ENCODE peak calls at places on chromosomes 3 and 15, in four cellular contexts. D is HepG2, E is K562, A is tibial nerve. Y is an unnamed sample.
A peak's percentile ranks its signal among the peaks of the same experiment; 100 is the strongest.

GRCh38 chr3:148077318-148077923 is 620.3 kb upstream of the AGTR1 start:
- DNase-seq in D (peak; percentile 6), E (peak; percentile 6), A (no peak), Y (no peak)

GRCh38 chr3:12663311-12663935 is 494 bp downstream of the RAF1 start:
- DNase-seq in E (peak; percentile 82), D (no peak), A (no peak), Y (peak; percentile 48)

GRCh38 chr15:47587938-47588817 is 129.1 kb upstream of the SEMA6D start:
- DNase-seq in D (no peak), E (no peak), A (no peak), Y (no peak)

GRCh38 chr15:50979041-50979440 is 70.6 kb downstream of the AP4E1 start:
- DNase-seq in D (no peak), E (no peak), A (no peak), Y (no peak)

GRCh38 chr3:142888484-142889262 is at the start of gene PCOLCE2:
- DNase-seq in E (peak; percentile 39), D (no peak), A (no peak), Y (peak; percentile 8)

GRCh38 chr15:100661161-100661560 is 58.8 kb downstream of the ASB7 start:
- DNase-seq in E (no peak), A (no peak), D (no peak), Y (no peak)

GRCh38 chr3:7646851-7647250 is 785.9 kb downstream of the GRM7 start:
- DNase-seq in E (no peak), A (no peak), D (no peak), Y (no peak)

GRCh38 chr15:60585743-60586708 is 107.1 kb upstream of the ICE2 start:
- DNase-seq in E (peak; percentile 73), A (peak; percentile 22), D (peak; percentile 68), Y (peak; percentile 64)

GRCh38 chr15:55588070-55588817 is at the start of gene PYGO1:
- DNase-seq in E (peak; percentile 29), A (peak; percentile 18), D (peak; percentile 5), Y (peak; percentile 19)

GRCh38 chr15:56045068-56045748 is 51.8 kb upstream of the NEDD4 start:
- DNase-seq in E (no peak), D (no peak), A (no peak), Y (no peak)

GRCh38 chr3:173893066-173893465 is 495.5 kb downstream of the NLGN1 start:
- DNase-seq in A (no peak), E (no peak), D (no peak), Y (no peak)

GRCh38 chr15:43251863-43252241 is 14.9 kb downstream of the TGM5 start:
- DNase-seq in D (no peak), E (no peak), A (no peak), Y (no peak)

GRCh38 chr3:134267996-134268395 is 17.3 kb upstream of the RYK start:
- DNase-seq in A (no peak), D (no peak), E (no peak), Y (no peak)

GRCh38 chr3:80643421-80643820 is 875.6 kb upstream of the ROBO1 start:
- DNase-seq in A (no peak), E (no peak), D (no peak), Y (no peak)

GRCh38 chr3:48294611-48295263 is 38.7 kb downstream of the SPINK8 start:
- DNase-seq in E (no peak), D (no peak), A (no peak), Y (no peak)

DNA sequence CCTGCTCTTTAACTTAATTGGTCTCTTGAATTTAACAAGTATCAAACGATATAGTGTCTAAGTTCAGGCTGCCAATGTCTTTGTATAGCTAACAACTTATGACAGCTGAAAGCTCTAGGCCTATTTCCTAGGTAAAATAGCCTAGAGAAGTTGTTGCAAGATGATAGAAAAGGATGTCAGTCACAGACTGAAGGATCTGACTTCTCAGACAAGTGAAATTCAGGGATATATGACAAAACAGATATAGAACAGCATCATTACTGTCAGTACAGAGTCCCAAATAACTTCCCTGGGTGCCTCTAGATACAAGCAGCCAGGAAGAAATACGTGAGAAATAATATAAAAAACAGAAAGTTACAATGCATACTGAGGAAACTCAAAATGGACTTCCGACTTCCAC is 26.7 kb downstream of the C3orf70 start:
- DNase-seq in D (no peak), A (no peak), E (no peak), Y (no peak)
- TF ChIP-seq EP300 in D (no peak), A (no peak), E (no peak), Y (no peak)

DNA sequence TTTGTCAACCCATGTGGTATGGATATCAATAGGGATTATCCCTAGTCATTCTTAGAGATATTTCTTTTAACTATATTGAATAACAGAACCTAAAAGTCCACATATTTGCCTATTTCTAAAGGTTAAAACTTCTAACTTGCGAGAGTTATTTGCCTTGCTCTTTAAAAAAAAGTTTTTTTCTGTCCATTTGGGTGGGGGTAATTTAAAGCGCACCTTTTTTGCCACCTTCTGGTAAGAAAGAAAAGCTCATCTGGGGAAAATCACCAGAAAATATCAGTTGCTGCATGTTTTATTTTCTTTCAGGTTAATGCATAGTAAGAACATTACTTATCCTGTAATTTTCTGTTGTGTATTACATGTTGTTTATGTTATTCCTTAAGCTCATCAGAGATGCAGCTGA is 242.0 kb upstream of the GOLGA6L4 start:
- DNase-seq in A (no peak), E (no peak), D (no peak), Y (no peak)
- H3K9me3 ChIP-seq in A (no peaks in the 10 kb centered on the region), E (no peaks in the 10 kb centered on the region), D (no peaks in the 10 kb centered on the region), Y (no peaks in the 10 kb centered on the region)

GRCh38 chr15:96889734-96890480 is 559.4 kb downstream of the NR2F2 start:
- DNase-seq in E (no peak), A (no peak), D (no peak), Y (no peak)
- H3K4me3 ChIP-seq in E (no peak overlapping the region), A (peak overlapping the region; percentile 31), D (peak overlapping the region; percentile 34), Y (peak overlapping the region; percentile 21)

DNA sequence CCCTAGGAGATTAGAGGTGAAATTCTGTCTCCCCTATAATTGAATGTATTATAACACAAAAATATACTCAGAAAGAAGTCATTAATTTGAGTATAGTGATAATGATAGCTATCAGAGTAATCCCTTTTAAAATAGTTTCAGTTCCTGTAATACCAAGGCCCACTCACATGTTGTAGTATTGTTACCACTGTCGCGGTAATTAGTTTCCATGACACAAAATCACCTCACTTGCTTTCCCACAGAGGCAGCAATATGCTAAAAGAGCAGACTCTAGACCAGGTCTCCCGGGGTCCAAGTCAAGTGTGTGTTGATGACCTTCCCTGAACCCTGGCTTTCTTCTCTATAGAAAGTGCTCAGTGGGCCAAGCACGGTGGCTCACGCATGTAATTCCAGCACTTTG is 39.5 kb upstream of the NSMCE3 start:
- DNase-seq in E (no peak), D (no peak), A (no peak), Y (no peak)
- TF ChIP-seq EP300 in E (no peak), D (no peak), A (no peak), Y (no peak)

DNA sequence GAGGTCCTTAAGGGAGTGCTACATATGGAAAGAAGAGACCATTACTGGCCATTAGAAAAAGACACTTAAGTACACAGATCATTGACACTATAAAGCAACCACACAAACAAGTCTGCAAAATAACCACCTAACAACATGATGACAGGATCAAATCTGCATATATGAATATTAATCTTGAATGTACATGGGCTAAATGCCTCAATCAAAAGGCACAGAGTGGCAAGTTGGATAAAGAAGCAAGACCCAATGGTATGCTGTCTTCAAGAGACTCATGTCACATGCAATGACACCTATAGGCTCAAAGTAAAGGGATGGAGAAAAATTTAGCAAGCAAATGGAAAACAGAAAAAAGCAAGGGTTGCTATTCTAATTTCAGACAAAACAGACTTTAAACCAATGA is 28.4 kb upstream of the CCNL1 start:
- DNase-seq in A (no peak), E (no peak), D (no peak), Y (no peak)
- H3K9me3 ChIP-seq in A (peaks cover 9% of the 10 kb centered on the region), E (peaks cover 3% of the 10 kb centered on the region), D (peaks cover 28% of the 10 kb centered on the region), Y (peaks cover 26% of the 10 kb centered on the region)

GRCh38 chr15:65369651-65370050 is 8.2 kb downstream of the IGDCC3 start:
- DNase-seq in D (no peak), E (no peak), A (no peak), Y (no peak)

GRCh38 chr15:65368300-65368617 is 9.5 kb downstream of the IGDCC3 start:
- DNase-seq in E (no peak), A (no peak), D (no peak), Y (no peak)

GRCh38 chr15:65370885-65371284 is 6.9 kb downstream of the IGDCC3 start:
- DNase-seq in D (no peak), A (no peak), E (no peak), Y (no peak)

GRCh38 chr15:65368646-65369045 is 9.2 kb downstream of the IGDCC3 start:
- DNase-seq in A (no peak), D (no peak), E (no peak), Y (no peak)

DNA sequence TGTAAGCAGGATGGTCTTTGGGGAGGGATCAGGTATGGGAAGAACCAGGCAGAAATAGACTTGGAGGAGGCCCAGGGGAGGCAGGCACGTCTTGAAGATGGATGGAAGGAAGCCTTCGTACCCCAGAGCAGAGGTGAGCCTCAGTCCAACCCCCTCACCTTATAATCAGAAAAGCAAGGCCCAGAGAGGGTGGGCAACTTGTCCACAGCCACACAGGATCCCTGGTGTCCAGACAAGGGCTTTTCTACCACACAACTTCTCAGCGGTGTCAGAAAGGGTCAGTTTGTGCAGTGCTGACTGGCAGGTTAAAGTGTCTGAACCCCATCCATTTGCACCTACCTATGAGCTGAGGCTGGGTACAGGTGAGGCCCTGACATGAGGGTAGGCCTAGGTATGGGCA is 8.7 kb downstream of the IGDCC3 start:
- DNase-seq in E (no peak), A (no peak), D (no peak), Y (no peak)
- H3K4me3 ChIP-seq in E (no peak overlapping the region), A (no peak overlapping the region), D (no peak overlapping the region), Y (no peak overlapping the region)

DNA sequence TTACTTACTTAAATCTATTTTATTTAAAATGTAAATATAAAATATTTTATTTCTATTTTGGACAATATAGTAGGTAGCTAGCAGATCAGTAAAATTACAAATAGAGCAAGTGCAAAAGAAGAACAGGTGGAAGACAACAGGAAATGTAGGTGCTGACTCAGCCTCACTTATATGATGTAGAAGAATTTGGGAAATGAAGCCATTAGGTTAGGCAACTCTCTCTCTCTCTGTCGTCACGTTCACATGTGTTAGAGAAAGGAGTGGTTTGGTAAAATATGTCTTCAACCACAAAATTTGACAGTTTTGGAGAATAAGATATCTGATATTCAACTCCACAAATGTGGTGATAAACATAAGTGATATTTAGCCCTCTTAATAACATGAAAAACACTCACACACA is 532.5 kb upstream of the KCNMB2 start:
- DNase-seq in E (no peak), D (no peak), A (no peak), Y (no peak)
- TF ChIP-seq EP300 in E (no peak), D (no peak), A (no peak), Y (no peak)

DNA sequence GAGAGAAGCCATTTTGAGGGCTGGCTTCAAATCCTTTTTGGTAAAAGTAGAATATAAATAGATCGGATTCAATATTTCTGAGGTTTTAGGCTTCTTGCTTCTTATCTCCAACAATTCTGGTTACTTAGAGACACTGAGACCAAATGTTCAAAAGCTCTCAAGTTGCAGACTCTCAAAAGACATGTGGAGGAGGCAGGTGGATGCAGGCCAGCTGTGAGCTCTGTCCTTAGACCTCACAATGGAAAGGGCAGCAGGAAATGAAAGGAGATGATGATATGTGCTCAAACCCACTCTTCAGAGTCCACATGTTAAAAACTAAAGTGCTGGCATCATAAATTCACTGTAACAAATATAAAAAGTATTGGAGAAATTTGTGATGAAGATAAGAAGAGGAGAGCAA is 424.9 kb upstream of the ALCAM start:
- DNase-seq in D (no peak), A (no peak), E (no peak), Y (no peak)
- H3K9me3 ChIP-seq in D (no peaks in the 10 kb centered on the region), A (no peaks in the 10 kb centered on the region), E (no peaks in the 10 kb centered on the region), Y (no peaks in the 10 kb centered on the region)

Y was measured in transverse colon.